ENCODE peak calls at places on chromosomes 7 and 10, in six cellular contexts. L, U, F, P, Z and K are unnamed samples.

GRCh38 chr10:129915526-129916378 is 48.3 kb downstream of the EBF3 start:
- DNase-seq in P (no peak), F (no peak), Z (no peak), U (no peak), L (no peak), K (no peak)

GRCh38 chr7:44184874-44185446 is 4.3 kb downstream of the GCK start:
- DNase-seq in F (no peak), U (no peak), Z (no peak), L (no peak), P (no peak), K (no peak)

GRCh38 chr7:75055830-75056431 is 17.7 kb downstream of the RCC1L start:
- DNase-seq in U (no peak), L (no peak), P (no peak), Z (peak), F (no peak), K (no peak)

GRCh38 chr10:33473688-33474087 is 139.2 kb upstream of the NRP1 start:
- DNase-seq in Z (no peak), U (no peak), L (no peak), F (no peak), P (no peak), K (no peak)

GRCh38 chr10:86306628-86307278 is 59.8 kb downstream of the GRID1 start:
- DNase-seq in L (no peak), F (peak), U (no peak), Z (peak), P (no peak), K (no peak)

GRCh38 chr10:10797467-10797866 is 220.2 kb upstream of the CELF2 start:
- DNase-seq in L (no peak), P (no peak), F (no peak), Z (no peak), U (no peak), K (no peak)

GRCh38 chr10:27743736-27744477 is 1.7 kb downstream of the MKX start:
- DNase-seq in P (peak), L (peak), Z (no peak), F (peak), U (no peak), K (no peak)

GRCh38 chr7:99258501-99258900 is 14.1 kb upstream of the MYH16 start:
- DNase-seq in L (no peak), F (no peak), Z (no peak), P (no peak), U (no peak), K (no peak)

GRCh38 chr7:116576350-116577319 is 51.8 kb downstream of the CAV1 start:
- DNase-seq in P (no peak), U (no peak), Z (peak), L (no peak), F (no peak), K (no peak)

GRCh38 chr7:134546903-134547737 is 1.8 kb upstream of the AKR1B15 start:
- DNase-seq in Z (no peak), F (peak), U (no peak), P (peak), L (peak), K (peak)

GRCh38 chr10:102120987-102121738 is 995 bp upstream of the LDB1 start:
- DNase-seq in P (no peak), F (peak), Z (peak), U (no peak), L (peak), K (peak)

GRCh38 chr7:99380032-99380822 is 5.7 kb downstream of the ARPC1B start:
- DNase-seq in Z (peak), P (no peak), L (peak), U (no peak), F (no peak), K (no peak)

GRCh38 chr7:52959878-52960660 is 75.4 kb upstream of the POM121L12 start:
- DNase-seq in L (no peak), F (no peak), U (no peak), P (no peak), Z (peak), K (no peak)

GRCh38 chr10:3959370-3960266 is 174.6 kb upstream of the KLF6 start:
- DNase-seq in U (no peak), F (no peak), P (no peak), Z (no peak), L (no peak), K (no peak)

GRCh38 chr10:72637398-72637857 is 11.5 kb upstream of the MICU1 start:
- DNase-seq in L (peak), F (peak), P (no peak), Z (peak), U (no peak), K (no peak)

GRCh38 chr10:91296471-91296870 is 76.0 kb downstream of the PCGF5 start:
- DNase-seq in U (no peak), F (peak), Z (peak), L (no peak), P (no peak), K (no peak)

DNA sequence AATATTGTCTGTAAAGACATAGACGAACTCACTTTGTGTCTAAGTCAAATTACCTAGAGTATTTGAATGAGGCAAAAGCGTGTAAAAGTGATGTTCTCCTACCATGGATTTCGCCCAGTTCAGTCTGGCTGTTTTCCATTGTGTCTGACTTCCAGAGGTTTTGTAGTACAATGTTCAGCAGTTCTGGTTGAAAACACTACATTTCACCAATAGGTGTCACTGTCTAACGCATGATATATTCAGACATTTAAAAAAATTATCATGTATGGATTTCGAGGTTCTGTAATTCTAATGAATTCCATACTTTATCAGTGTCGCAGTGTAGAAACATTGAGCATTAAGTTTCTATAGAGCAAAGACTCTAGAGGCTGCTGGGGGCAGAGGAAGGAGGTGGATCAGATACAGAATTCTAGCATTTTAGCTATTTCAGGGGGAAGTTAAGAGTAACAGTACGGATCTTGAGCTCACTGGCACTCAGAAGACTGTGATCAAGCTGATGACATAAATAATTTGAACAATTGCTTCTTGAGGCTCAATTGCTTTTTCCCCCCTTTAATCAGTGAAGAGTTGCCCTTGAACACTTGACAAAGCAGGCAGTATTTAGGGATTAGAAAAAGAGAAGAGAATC is 196.9 kb upstream of the RHOBTB1 start:
- DNase-seq in P (peak), F (peak), L (no peak), U (no peak), Z (peak), K (no peak)
- TF ChIP-seq CTCF in P (peak), F (peak), L (peak), U (peak), Z (peak), K (peak)

GRCh38 chr10:110847351-110847750 is 24.4 kb upstream of the PDCD4 start:
- DNase-seq in F (no peak), Z (no peak), U (no peak), L (no peak), P (no peak), K (no peak)
- H3K27ac ChIP-seq in F (no peak), Z (no peak), U (no peak), L (no peak), P (peak), K (no peak)

GRCh38 chr7:5349437-5350173 is 66.9 kb downstream of the SLC29A4 start:
- DNase-seq in U (no peak), F (peak), Z (no peak), L (no peak), P (no peak), K (no peak)

GRCh38 chr7:5349005-5349380 is 66.2 kb downstream of the SLC29A4 start:
- DNase-seq in U (no peak), P (no peak), L (no peak), F (no peak), Z (no peak), K (no peak)

GRCh38 chr7:5350174-5350463 is 67.4 kb downstream of the SLC29A4 start:
- DNase-seq in F (no peak), Z (no peak), L (no peak), P (no peak), U (no peak), K (no peak)

GRCh38 chr7:5350600-5351385 is 68.0 kb downstream of the SLC29A4 start:
- DNase-seq in L (no peak), U (no peak), P (no peak), F (peak), Z (no peak), K (no peak)

DNA sequence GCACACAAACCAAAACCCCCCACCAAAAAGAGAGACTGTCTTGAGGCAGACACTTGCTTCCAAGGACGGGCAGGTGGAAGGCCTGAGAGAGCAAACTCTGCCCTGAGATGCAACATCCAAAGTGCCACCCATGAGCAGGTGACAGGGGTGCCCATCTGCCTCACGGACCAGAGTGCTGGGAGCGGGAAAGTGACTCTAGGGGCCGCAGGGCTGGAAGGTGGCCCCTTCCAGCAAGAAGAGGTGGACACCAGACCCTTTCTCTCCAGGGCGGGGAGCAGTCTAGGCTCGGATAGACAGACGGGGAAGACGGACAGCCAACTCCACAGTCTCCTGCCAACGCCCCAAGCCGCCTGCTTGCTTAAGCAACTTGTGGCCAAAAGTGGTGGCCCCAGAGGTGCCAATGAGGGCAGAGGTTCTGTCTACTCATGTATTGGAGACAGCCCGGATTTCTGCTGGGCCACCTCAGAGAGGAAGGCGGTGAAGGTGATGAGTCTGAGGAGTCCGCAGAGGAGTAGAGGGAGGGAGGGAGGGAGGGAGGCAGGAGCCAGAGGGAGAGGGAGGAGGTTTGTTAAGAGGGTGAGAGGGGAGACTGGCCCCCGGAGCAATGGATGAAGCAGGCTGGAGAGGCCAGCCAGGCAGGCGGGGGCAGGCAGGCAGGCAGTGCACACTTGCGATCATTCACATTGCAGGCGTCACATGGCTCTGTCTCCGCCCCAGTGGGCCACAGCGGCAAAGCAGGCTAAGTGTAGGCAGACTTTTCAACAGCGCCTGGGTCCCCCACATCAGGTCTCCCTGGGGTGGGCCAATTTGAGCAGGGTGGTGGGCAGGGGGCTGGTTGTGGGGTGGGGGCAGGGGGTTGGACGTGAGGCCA is 65.6 kb downstream of the SLC29A4 start:
- DNase-seq in P (no peak), L (no peak), F (peak), Z (no peak), U (no peak), K (no peak)
- TF ChIP-seq CTCF in P (no peak), L (no peak), F (no peak), Z (no peak), U (no peak), K (no peak)

GRCh38 chr10:61757525-61758397 is 95.0 kb downstream of the CABCOCO1 start:
- DNase-seq in Z (peak), P (no peak), U (no peak), L (peak), F (no peak), K (no peak)
- H3K27ac ChIP-seq in Z (peak), P (no peak), U (no peak), L (peak), F (no peak), K (no peak)

GRCh38 chr10:44575601-44576380 is 190.9 kb upstream of the CXCL12 start:
- DNase-seq in F (no peak), L (no peak), U (no peak), P (no peak), Z (no peak), K (no peak)
- TF ChIP-seq CTCF in F (no peak), L (no peak), U (no peak), P (no peak), Z (no peak), K (no peak)

DNA sequence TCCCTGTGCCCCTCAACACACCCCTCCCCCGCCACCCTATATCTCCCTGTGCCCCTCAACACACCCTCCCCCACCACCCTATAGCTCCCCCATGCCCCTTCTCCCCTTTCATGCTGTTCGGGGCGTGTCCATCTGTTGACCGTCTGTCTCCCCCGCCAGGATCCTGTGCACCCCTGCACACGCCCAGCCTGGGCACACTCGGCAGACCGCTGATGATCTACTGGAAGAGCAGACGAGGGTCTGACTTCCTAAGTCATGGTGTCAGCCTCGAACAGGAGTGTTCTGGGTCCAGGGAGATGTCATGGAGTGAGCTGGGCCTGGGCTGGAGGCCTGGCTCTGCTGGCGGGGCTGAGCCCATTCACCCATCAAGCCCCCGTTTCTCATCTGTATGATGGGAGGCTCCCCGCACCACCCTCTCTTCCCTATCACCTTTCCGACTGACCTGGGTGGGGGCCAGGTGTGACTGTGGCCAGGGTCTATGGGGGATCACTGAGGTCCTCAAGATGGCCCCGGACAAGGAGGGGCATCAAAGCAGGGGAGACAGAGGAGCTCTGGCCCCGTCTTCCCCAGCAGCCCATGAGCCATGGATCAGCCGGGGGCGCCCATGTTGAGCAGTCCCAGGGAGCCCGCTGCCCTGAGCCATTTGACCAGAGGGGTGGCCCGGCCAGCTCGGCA is 48.3 kb downstream of the PDGFA start:
- DNase-seq in Z (no peak), U (no peak), F (no peak), P (no peak), L (no peak), K (peak)
- H3K27ac ChIP-seq in Z (peak), U (peak), F (peak), P (no peak), L (no peak), K (no peak)

DNA sequence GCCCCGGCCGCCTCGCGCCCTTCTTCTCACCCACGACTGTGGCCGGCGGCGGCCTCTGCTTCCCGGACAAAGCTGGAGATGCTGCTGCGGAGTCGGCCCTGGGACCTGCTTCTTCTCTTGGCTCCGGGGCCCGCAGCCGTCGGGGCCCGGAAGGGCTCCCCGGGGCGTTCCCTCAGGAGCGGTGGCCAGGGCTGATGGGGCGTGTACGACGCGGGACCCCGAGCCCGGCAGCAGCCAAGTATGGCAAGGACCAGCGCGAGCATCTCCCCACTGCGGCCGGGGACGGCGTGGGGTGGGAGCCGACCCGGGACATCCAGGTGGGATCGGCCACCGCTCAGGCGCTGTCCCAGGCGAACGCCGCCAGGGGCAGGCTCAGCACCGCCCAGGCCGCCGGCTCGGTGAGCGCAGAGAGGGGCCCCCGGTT is 27.6 kb upstream of the BMS1 start:
- DNase-seq in F (peak), U (no peak), P (no peak), Z (no peak), L (no peak), K (no peak)
- TF ChIP-seq CTCF in F (peak), U (no peak), P (peak), Z (no peak), L (no peak), K (no peak)

GRCh38 chr7:55200441-55200840 is 164.7 kb upstream of the LANCL2 start:
- DNase-seq in U (no peak), Z (no peak), P (no peak), L (no peak), F (no peak), K (no peak)
- H3K27ac ChIP-seq in U (no peak), Z (no peak), P (no peak), L (no peak), F (no peak), K (no peak)

DNA sequence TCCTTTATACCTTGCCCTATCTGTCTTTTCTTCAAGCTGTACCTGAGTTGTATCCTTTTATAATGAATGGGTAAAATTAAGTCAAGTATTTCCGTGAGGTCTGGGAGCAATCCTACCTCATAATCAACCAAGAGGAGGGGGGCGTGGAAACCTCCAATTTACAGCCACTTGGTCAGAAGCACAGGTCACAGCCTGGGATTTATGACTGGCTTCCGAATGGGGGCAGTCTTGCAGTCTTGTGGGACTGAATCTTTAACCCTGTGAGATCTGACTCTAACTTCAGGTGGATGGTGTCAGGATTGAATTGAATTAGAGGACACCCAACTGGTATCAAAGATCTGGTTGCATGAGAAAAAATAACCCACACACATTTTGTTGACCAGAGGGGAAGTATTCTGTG is 23.5 kb upstream of the KCNMA1 start:
- DNase-seq in F (no peak), Z (no peak), P (no peak), U (no peak), L (no peak), K (no peak)
- TF ChIP-seq CTCF in F (no peak), Z (no peak), P (no peak), U (no peak), L (no peak), K (no peak)